ENCODE peak calls at places on chromosome 19, in six cellular contexts. A is prostate gland, W is cardiac fibroblast, O is breast epithelium, E is suprapubic skin, F is BJ. G is an unnamed sample.

GRCh38 chr19:40718774-40719391 is 2.0 kb downstream of the ITPKC start:
- DNase-seq in A (peak), W (peak), O (peak), E (peak), F (no peak), G (peak)

GRCh38 chr19:55472463-55472862 is 4.0 kb upstream of the ZNF628 start:
- DNase-seq in A (no peak), W (peak), O (no peak), E (no peak), F (no peak), G (peak)

GRCh38 chr19:33821871-33822270 is 25.2 kb downstream of the KCTD15 start:
- DNase-seq in A (no peak), W (no peak), O (no peak), E (peak), F (no peak), G (no peak)

GRCh38 chr19:33868821-33869412 is 72.2 kb downstream of the KCTD15 start:
- DNase-seq in A (peak), W (peak), O (peak), E (no peak), F (no peak), G (peak)

GRCh38 chr19:37926711-37927110 is 19.7 kb downstream of the SIPA1L3 start:
- DNase-seq in A (no peak), W (no peak), O (no peak), E (no peak), F (no peak), G (no peak)

GRCh38 chr19:9862897-9863296 is 27.8 kb downstream of the PIN1 start:
- DNase-seq in A (no peak), W (no peak), O (no peak), E (no peak), F (no peak), G (no peak)

GRCh38 chr19:48630289-48631036 is 6.7 kb downstream of the DBP start:
- DNase-seq in A (no peak), W (peak), O (no peak), E (peak), F (no peak), G (no peak)

GRCh38 chr19:39481229-39481545 is 549 bp downstream of the TIMM50 start:
- DNase-seq in A (no peak), W (no peak), O (no peak), E (no peak), F (no peak), G (no peak)

GRCh38 chr19:39347332-39348227 is 5.4 kb downstream of the SAMD4B start:
- DNase-seq in A (no peak), W (no peak), O (no peak), E (no peak), F (no peak), G (no peak)

GRCh38 chr19:47351545-47351944 is 2.4 kb downstream of the DHX34 start:
- DNase-seq in A (no peak), W (peak), O (no peak), E (no peak), F (no peak), G (peak)

GRCh38 chr19:688214-688613 is 7.0 kb downstream of the PRSS57 start:
- DNase-seq in A (no peak), W (no peak), O (peak), E (no peak), F (no peak), G (peak)

GRCh38 chr19:55253264-55253663 is 5.6 kb downstream of the PPP6R1 start:
- DNase-seq in A (no peak), W (no peak), O (no peak), E (no peak), F (no peak), G (no peak)

GRCh38 chr19:5349041-5349440 is 8.4 kb upstream of the PTPRS start:
- DNase-seq in A (no peak), W (no peak), O (no peak), E (no peak), F (no peak), G (no peak)

GRCh38 chr19:32688315-32688714 is 3.3 kb upstream of the NUDT19 start:
- DNase-seq in A (no peak), W (no peak), O (no peak), E (peak), F (no peak), G (no peak)

GRCh38 chr19:10927691-10928562 is 512 bp downstream of the YIPF2 start:
- DNase-seq in A (no peak), W (no peak), O (no peak), E (no peak), F (no peak), G (peak)

GRCh38 chr19:45591004-45591637 is 6.5 kb upstream of the OPA3 start:
- DNase-seq in A (peak), W (no peak), O (peak), E (no peak), F (no peak), G (no peak)

GRCh38 chr19:6038634-6039405 is 60.9 kb upstream of the RANBP3 start:
- DNase-seq in A (no peak), W (no peak), O (peak), E (peak), F (no peak), G (no peak)

GRCh38 chr19:11377237-11377636 is 2.8 kb downstream of the SWSAP1 start:
- DNase-seq in A (peak), W (peak), O (no peak), E (no peak), F (peak), G (peak)

GRCh38 chr19:46755077-46755852 is 9.0 kb upstream of the STRN4 start:
- DNase-seq in A (no peak), W (peak), O (no peak), E (no peak), F (no peak), G (peak)

DNA sequence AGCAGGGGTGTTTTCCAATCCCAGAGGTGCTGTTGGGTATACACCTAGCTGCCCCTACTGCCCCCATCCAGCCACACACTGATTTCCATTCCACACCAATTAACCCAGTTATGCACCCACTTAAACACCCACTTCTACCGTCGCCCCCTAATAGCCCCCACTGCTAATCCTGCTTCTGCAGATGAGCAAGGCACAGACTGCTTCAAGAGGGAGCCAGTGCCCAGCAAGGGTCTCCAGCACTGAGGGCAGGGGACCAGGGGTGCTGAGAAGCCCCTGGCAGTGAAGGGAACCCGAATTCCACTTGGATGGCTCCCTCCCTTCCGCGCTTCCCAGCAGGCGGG is 1.2 kb downstream of the FXYD7 start:
- DNase-seq in A (no peak), W (no peak), O (no peak), E (no peak), F (no peak), G (no peak)
- H3K4me3 ChIP-seq in A (no peak), W (no peak), O (no peak), E (no peak), F (no peak), G (no peak)

GRCh38 chr19:51439021-51439465 is 19.2 kb downstream of the SIGLEC8 start:
- DNase-seq in A (no peak), W (peak), O (no peak), E (no peak), F (no peak), G (peak)
- TF ChIP-seq CTCF in A (no peak), W (peak), O (no peak), E (peak), F (peak), G (peak)

DNA sequence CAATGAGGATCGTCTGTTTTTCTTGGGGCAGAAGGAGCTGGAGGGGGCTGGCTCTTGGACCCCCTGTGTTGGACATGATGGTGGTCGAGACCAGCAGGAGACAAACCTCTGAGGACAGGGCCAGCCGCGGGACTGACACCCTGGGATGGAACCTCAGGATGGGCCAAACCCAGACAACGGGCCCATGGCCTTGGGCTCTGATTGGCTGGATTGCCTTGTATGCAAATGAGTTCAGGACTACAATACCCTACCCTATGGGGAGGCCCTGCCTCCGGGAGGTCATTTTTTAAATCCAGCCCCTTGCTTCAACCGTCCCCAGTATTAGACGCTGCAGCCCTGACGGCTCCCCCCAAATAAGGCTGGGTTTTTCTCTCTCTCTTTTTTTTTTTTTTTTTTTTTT is 22.0 kb downstream of the SLC5A5 start:
- DNase-seq in A (no peak), W (no peak), O (no peak), E (no peak), F (no peak), G (no peak)
- H3K4me3 ChIP-seq in A (no peak), W (no peak), O (no peak), E (no peak), F (no peak), G (no peak)

DNA sequence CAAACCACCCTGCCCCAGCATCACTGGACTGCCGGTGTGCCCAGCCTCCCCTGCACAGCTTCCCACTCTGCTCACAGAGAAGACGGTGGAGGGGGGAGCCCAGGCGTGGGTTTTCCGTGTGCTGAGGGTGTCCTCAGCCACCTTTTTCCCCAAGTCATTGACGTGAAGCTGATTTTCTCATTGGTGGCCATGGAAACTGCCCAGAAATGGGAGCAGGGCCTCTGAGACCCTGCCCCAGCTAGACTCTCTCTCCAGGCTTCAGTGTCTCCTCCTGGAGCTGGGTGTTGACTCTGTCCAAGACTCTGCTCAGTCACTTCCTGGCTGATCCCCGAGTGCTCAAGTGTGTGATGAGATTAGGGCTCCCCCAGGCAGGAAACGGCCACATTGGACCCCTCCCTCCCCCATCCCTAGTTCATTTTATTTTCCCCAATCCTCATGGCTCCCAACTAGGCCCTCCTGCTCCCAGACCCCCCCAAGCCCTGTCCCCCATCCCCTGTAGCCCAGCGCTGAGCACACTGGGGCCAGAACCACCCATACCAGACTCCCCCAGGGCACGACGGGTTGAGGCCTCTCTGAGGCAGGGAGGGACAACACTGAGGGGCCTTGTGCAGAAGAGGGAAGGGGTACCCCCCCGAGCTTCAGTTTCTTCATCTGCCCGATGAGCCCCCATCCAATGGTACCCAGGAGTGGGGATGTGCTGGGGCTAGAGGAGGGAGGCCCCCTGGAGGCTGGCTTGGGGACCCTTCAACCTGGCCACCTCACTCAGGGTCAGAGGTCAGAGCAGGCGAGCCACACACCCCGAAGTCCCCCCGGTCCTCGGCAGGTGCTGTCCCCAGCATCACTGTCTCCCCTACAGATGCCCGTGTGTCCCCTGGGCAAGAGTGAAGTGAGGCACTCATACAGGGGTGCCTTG is 1.2 kb upstream of the F2RL3 start:
- DNase-seq in A (no peak), W (peak), O (no peak), E (no peak), F (no peak), G (no peak)
- TF ChIP-seq CTCF in A (no peak), W (no peak), O (no peak), E (no peak), F (no peak), G (no peak)

GRCh38 chr19:1860133-1860775 is 3.1 kb downstream of the KLF16 start:
- DNase-seq in A (no peak), W (peak), O (no peak), E (no peak), F (no peak), G (peak)
- H3K4me3 ChIP-seq in A (no peak), W (peak), O (peak), E (peak), F (peak), G (peak)

GRCh38 chr19:15629003-15629880 is 11.5 kb upstream of the CYP4F3 start:
- DNase-seq in A (peak), W (peak), O (peak), E (peak), F (no peak), G (peak)

GRCh38 chr19:15634105-15634504 is 6.6 kb upstream of the CYP4F3 start:
- DNase-seq in A (no peak), W (no peak), O (no peak), E (no peak), F (no peak), G (no peak)

GRCh38 chr19:15635016-15635805 is 5.5 kb upstream of the CYP4F3 start:
- DNase-seq in A (no peak), W (no peak), O (no peak), E (no peak), F (no peak), G (no peak)

GRCh38 chr19:15633122-15633521 is 7.6 kb upstream of the CYP4F3 start:
- DNase-seq in A (no peak), W (no peak), O (no peak), E (no peak), F (no peak), G (no peak)

GRCh38 chr19:15631817-15632216 is 8.9 kb upstream of the CYP4F3 start:
- DNase-seq in A (no peak), W (peak), O (no peak), E (no peak), F (no peak), G (no peak)
- TF ChIP-seq CTCF in A (no peak), W (peak), O (no peak), E (peak), F (peak), G (peak)

GRCh38 chr19:4101496-4101770 is 22.5 kb downstream of the MAP2K2 start:
- DNase-seq in A (no peak), W (no peak), O (no peak), E (no peak), F (no peak), G (no peak)

GRCh38 chr19:4100647-4101495 is 23.1 kb downstream of the MAP2K2 start:
- DNase-seq in A (no peak), W (no peak), O (no peak), E (no peak), F (no peak), G (no peak)

GRCh38 chr19:4099054-4099764 is 24.7 kb downstream of the MAP2K2 start:
- DNase-seq in A (no peak), W (no peak), O (no peak), E (no peak), F (no peak), G (no peak)

GRCh38 chr19:4102339-4103072 is 21.4 kb downstream of the MAP2K2 start:
- DNase-seq in A (no peak), W (no peak), O (no peak), E (no peak), F (no peak), G (no peak)

DNA sequence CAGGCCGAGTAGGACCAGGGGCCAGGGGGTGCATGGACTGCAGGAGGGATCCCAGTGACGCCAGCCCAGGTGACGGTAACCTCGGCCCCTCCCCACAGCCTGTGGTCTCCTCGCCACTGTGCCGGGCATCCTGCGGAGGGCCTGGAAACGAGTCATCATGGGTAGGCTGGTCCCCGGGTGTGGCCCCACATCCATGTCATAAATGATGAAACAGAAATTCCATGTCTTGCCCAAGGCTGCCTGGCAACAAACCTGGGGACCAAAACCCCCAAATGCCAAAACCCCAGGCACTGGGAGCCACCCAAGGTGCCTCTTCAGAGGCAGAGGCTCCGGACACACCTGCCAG is 20.9 kb downstream of the MAP2K2 start:
- DNase-seq in A (no peak), W (no peak), O (no peak), E (no peak), F (no peak), G (peak)
- H3K4me3 ChIP-seq in A (no peak), W (no peak), O (no peak), E (no peak), F (no peak), G (no peak)

DNA sequence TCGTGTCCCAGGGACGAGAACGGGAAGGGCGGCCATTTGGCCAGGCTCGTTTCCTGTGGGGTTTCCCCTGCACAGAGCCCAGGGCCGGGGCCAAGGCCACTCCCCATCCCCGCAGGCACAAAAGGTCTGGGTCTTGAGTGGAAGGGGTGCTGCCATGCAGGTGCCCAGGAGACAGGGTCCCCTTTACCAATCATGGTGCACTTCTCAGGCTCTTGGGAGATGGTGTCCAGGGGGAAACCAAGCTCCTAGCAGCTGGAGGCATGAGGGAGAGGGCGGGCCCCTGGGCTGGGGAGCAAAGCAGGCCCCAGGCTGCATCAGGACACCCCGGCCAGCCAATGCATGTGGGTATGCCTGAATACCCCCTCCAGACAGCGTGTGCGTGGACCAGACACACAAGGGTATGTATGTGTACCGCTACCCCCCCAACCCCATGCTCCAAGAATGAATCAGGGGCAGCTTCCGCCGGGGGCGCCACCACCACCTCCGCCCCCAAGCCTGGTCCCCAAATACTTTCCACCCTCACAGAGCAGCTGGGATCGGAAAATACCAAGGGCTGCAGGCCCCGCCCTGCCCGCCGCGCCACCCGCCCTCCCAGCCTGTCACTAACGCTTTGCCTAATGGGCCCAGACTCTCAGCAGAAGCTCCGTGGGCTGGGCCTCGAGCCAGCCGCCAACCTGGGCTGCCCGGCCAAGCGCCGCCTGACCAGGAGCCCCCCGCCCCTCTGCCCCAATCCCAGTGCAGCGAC is 37.6 kb upstream of the NANOS3 start:
- DNase-seq in A (peak), W (peak), O (peak), E (peak), F (no peak), G (peak)
- TF ChIP-seq CTCF in A (no peak), W (no peak), O (no peak), E (no peak), F (no peak), G (peak)